ENCODE peak calls at places on chromosomes 7 and 10, in five cellular contexts. One of them, this sample, is unnamed.

GRCh38 chr10:76543655-76544054 is 1094.0 kb downstream of the KCNMA1 start:
- DNase-seq in GM04503: no peak
- DNase-seq in left cardiac atrium: no peak
- DNase-seq in nephron progenitor cell: no peak
- DNase-seq in choroid plexus epithelial cell: peak; percentile 63
- DNase-seq in this sample: no peak

GRCh38 chr7:2247141-2247985 is 5.3 kb downstream of the NUDT1 start:
- DNase-seq in nephron progenitor cell: peak; percentile 65
- DNase-seq in GM04503: no peak
- DNase-seq in left cardiac atrium: no peak
- DNase-seq in choroid plexus epithelial cell: peak; percentile 36
- DNase-seq in this sample: peak; percentile 82

GRCh38 chr10:74799840-74800239 is 26.6 kb upstream of the KAT6B start:
- DNase-seq in nephron progenitor cell: no peak
- DNase-seq in left cardiac atrium: no peak
- DNase-seq in GM04503: no peak
- DNase-seq in choroid plexus epithelial cell: peak; percentile 80
- DNase-seq in this sample: no peak

GRCh38 chr7:15720849-15721471 is 34.5 kb upstream of the MEOX2 start:
- DNase-seq in nephron progenitor cell: peak; percentile 27
- DNase-seq in GM04503: no peak
- DNase-seq in choroid plexus epithelial cell: peak; percentile 83
- DNase-seq in left cardiac atrium: peak; percentile 23
- DNase-seq in this sample: peak; percentile 15

GRCh38 chr7:65379318-65379717 is 5.7 kb downstream of the ZNF92 start:
- DNase-seq in GM04503: no peak
- DNase-seq in nephron progenitor cell: no peak
- DNase-seq in choroid plexus epithelial cell: peak; percentile 65
- DNase-seq in left cardiac atrium: no peak
- DNase-seq in this sample: no peak

GRCh38 chr7:48046458-48046857 is 11.1 kb downstream of the C7orf57 start:
- DNase-seq in GM04503: no peak
- DNase-seq in left cardiac atrium: no peak
- DNase-seq in choroid plexus epithelial cell: no peak
- DNase-seq in nephron progenitor cell: no peak
- DNase-seq in this sample: no peak

GRCh38 chr7:128906001-128906765 is 4.3 kb downstream of the KCP start:
- DNase-seq in choroid plexus epithelial cell: no peak
- DNase-seq in left cardiac atrium: peak; percentile 11
- DNase-seq in nephron progenitor cell: no peak
- DNase-seq in GM04503: no peak
- DNase-seq in this sample: no peak

GRCh38 chr10:34539533-34540315 is 275.4 kb downstream of the PARD3 start:
- DNase-seq in choroid plexus epithelial cell: peak; percentile 77
- DNase-seq in GM04503: no peak
- DNase-seq in nephron progenitor cell: no peak
- DNase-seq in left cardiac atrium: no peak
- DNase-seq in this sample: no peak

GRCh38 chr7:99631311-99632109 is 14.8 kb downstream of the ZSCAN25 start:
- DNase-seq in choroid plexus epithelial cell: peak; percentile 49
- DNase-seq in GM04503: no peak
- DNase-seq in nephron progenitor cell: no peak
- DNase-seq in left cardiac atrium: no peak
- DNase-seq in this sample: no peak

GRCh38 chr7:90345548-90346319 is 782 bp upstream of the GTPBP10 start:
- DNase-seq in nephron progenitor cell: no peak
- DNase-seq in choroid plexus epithelial cell: peak; percentile 69
- DNase-seq in left cardiac atrium: no peak
- DNase-seq in GM04503: peak; percentile 21
- DNase-seq in this sample: peak; percentile 37

This sample was measured in WERI-Rb-1.